ENCODE peak calls at places on chromosomes 11 and 22, in four cellular contexts. F is GM12878, Z is K562, M is HepG2. C is an unnamed sample.

GRCh38 chr11:117936973-117937372 is 7.8 kb upstream of the TMPRSS13 start:
- DNase-seq in M (no peak), F (no peak), Z (no peak), C (no peak)

GRCh38 chr11:66337103-66337899 is 1.1 kb upstream of the RIN1 start:
- DNase-seq in F (no peak), Z (no peak), M (no peak), C (no peak)

GRCh38 chr11:18313985-18314763 is 7.8 kb downstream of the HPS5 start:
- DNase-seq in Z (no peak), F (no peak), M (no peak), C (no peak)

GRCh38 chr22:42500836-42501179 is 18.8 kb downstream of the RRP7A start:
- DNase-seq in M (no peak), F (no peak), Z (no peak), C (no peak)

GRCh38 chr22:25126510-25126909 is 73.1 kb upstream of the CRYBB3 start:
- DNase-seq in F (no peak), M (no peak), Z (no peak), C (no peak)

GRCh38 chr11:92978226-92979111 is 9.0 kb downstream of the MTNR1B start:
- DNase-seq in M (no peak), Z (peak; percentile 24), F (no peak), C (no peak)

GRCh38 chr11:6531267-6531752 is 34.2 kb downstream of the DNHD1 start:
- DNase-seq in Z (peak; percentile 65), M (peak; percentile 31), F (peak; percentile 27), C (peak; percentile 46)

GRCh38 chr11:19447150-19447566 is 206.4 kb upstream of the E2F8 start:
- DNase-seq in F (no peak), M (no peak), Z (no peak), C (no peak)

GRCh38 chr11:119479685-119480275 is 56.8 kb upstream of the THY1 start:
- DNase-seq in F (no peak), M (peak; percentile 74), Z (peak; percentile 72), C (no peak)

GRCh38 chr22:44729391-44730012 is 22.9 kb upstream of the ARHGAP8 start:
- DNase-seq in F (no peak), M (no peak), Z (no peak), C (no peak)

GRCh38 chr11:27910186-27910941 is 197.6 kb downstream of the KIF18A start:
- DNase-seq in M (no peak), F (no peak), Z (no peak), C (no peak)

GRCh38 chr11:66388746-66389386 is 17.3 kb upstream of the SLC29A2 start:
- DNase-seq in Z (peak; percentile 44), F (no peak), M (peak; percentile 78), C (peak; percentile 61)

GRCh38 chr11:34243620-34244493 is 114.0 kb downstream of the ABTB2 start:
- DNase-seq in Z (peak; percentile 39), M (no peak), F (peak; percentile 86), C (no peak)

GRCh38 chr11:124041254-124041653 is at the start of gene OR10G7:
- DNase-seq in Z (no peak), M (no peak), F (no peak), C (no peak)

GRCh38 chr11:87366346-87366745 is 328.6 kb downstream of the TMEM135 start:
- DNase-seq in Z (no peak), M (no peak), F (no peak), C (no peak)

GRCh38 chr22:44109417-44109816 is 71.3 kb upstream of the PARVG start:
- DNase-seq in M (no peak), Z (no peak), F (no peak), C (no peak)

GRCh38 chr11:33934450-33934849 is 42.6 kb upstream of the LMO2 start:
- DNase-seq in Z (no peak), F (no peak), M (no peak), C (no peak)

GRCh38 chr11:19242184-19242932 is 1.6 kb upstream of the E2F8 start:
- DNase-seq in Z (no peak), M (no peak), F (no peak), C (no peak)

GRCh38 chr11:47669856-47670255 is 27.5 kb upstream of the MTCH2 start:
- DNase-seq in F (no peak), Z (no peak), M (no peak), C (no peak)

GRCh38 chr22:35328472-35328885 is 28.8 kb downstream of the TOM1 start:
- DNase-seq in M (peak; percentile 96), Z (no peak), F (no peak), C (no peak)
- TF ChIP-seq TARDBP in M (peak; percentile 97), Z (no peak), F (no peak), C (no peak)

DNA sequence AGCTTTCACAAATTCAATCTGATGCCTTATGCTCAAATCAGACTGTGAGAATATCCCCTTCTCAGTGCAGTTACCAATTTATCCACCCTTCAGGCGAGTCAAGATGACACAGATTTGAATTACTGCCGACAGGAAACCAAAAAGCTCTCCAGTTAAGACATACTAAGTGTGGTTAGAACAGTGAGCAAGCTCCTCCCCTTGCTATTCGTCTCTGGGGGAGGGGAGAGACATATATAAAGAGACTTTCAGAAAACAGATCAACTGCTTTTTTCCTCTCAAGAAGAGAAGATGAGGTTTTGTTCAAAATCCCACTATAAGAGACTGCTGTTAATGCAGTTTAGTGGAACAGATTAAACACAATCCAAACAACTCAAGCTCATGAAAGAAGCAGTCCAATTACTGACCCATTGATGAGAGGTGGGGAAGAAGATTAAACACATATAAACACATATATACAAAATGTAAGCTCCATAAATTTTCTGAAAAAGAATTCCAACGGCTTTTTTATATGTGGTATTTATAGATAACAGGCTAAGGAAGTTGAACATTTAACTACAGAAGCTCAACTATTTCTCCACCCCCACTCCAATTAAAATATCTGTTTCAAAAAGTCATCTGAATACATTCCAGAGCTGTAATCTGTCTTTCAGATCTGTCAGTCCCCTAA is 102.7 kb downstream of the MRTFA start:
- DNase-seq in F (peak; percentile 74), M (no peak), Z (peak; percentile 28), C (peak; percentile 45)
- TF ChIP-seq BHLHE40 in F (no peak), M (no peak), Z (no peak), C (no peak)

GRCh38 chr11:2891901-2892214 is 6.3 kb upstream of the CDKN1C start:
- DNase-seq in M (peak; percentile 30), F (no peak), Z (no peak), C (no peak)

GRCh38 chr11:2891291-2891690 is 5.7 kb upstream of the CDKN1C start:
- DNase-seq in F (no peak), Z (peak; percentile 49), M (no peak), C (no peak)

GRCh38 chr11:2889399-2890273 is 4.1 kb upstream of the CDKN1C start:
- DNase-seq in M (peak; percentile 32), Z (no peak), F (no peak), C (no peak)

GRCh38 chr11:2892215-2893020 is 6.8 kb upstream of the CDKN1C start:
- DNase-seq in F (no peak), Z (peak; percentile 81), M (no peak), C (peak; percentile 81)

DNA sequence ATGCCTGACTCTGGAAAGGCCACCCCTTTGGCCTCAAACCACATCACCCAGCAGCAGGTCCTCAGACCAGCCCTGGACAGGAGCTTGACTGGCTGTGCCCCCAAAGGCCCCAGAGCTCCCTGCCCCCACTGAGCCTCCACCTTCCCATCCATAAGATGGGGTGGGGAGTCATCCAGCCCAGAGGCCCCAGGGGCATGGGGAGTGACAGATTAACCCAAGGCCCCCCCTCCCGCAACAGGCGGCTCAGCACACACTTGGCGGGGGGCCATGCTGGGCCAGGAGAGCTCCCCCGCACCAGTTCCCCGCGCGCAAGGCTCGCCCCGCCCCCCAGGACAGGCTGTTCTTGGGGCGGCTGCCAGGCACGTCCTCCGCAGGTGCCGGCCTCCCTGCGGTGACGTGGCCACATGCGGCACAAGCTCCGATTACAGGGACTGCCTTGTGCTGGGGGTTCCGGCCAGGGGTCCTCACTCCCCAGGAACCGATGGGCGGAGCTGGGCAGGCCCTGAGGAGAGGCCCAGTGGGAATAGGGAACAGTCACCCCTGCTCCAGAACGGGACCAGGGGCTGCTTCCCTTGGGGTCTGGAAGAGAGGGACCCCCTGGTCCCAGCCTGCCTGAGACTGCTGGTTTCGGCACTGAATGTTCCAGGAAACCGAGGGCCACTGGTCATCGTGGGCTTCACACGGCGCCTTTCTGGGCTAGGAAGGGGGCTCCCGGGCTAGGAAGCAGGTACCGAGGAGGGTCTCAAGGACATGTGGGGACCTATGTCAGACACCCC is 5.1 kb upstream of the CDKN1C start:
- DNase-seq in Z (peak; percentile 84), M (no peak), F (no peak), C (no peak)
- TF ChIP-seq TARDBP in Z (no peak), M (no peak), F (no peak), C (no peak)

GRCh38 chr11:77705877-77706579 is 68.4 kb upstream of the CLNS1A start:
- DNase-seq in F (no peak), M (no peak), Z (no peak), C (no peak)

GRCh38 chr11:77705195-77705876 is 67.7 kb upstream of the CLNS1A start:
- DNase-seq in Z (peak; percentile 29), F (no peak), M (peak; percentile 71), C (no peak)

DNA sequence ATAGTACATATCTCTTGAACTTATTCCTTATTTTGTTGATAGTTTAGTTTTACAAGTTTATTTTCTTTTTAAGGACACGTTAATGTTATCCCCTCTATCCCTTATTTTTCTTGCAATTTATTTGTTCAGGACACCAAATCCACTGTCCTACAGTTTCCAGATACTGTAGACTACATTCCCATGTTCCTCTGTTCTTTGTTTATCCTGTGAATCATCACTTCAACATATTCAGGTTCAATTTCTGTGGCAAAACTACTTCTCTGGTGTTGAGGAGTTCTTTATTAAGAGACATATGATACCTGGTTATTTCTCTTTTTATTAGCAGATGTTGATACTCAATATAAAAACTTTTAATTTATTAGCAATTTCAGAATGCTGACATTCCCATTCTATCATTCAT is 72.8 kb upstream of the CLNS1A start:
- DNase-seq in F (no peak), Z (no peak), M (peak; percentile 36), C (no peak)
- TF ChIP-seq BHLHE40 in F (no peak), Z (no peak), M (no peak), C (no peak)

GRCh38 chr22:27394806-27395404 is 406.7 kb downstream of the MN1 start:
- DNase-seq in Z (no peak), F (no peak), M (no peak), C (no peak)
- TF ChIP-seq TARDBP in Z (no peak), F (no peak), M (no peak), C (no peak)

GRCh38 chr22:30876925-30877553 is 91.5 kb downstream of the MORC2 start:
- DNase-seq in M (no peak), F (no peak), Z (no peak), C (no peak)
- TF ChIP-seq BHLHE40 in M (no peak), F (no peak), Z (no peak), C (no peak)

GRCh38 chr11:60629399-60629798 is 70.0 kb upstream of the MS4A8 start:
- DNase-seq in M (no peak), Z (no peak), F (no peak), C (no peak)

GRCh38 chr11:60633645-60634044 is 65.8 kb upstream of the MS4A8 start:
- DNase-seq in M (no peak), F (peak; percentile 63), Z (no peak), C (no peak)

GRCh38 chr11:60631939-60632338 is 67.5 kb upstream of the MS4A8 start:
- DNase-seq in F (peak; percentile 13), Z (no peak), M (no peak), C (no peak)

DNA sequence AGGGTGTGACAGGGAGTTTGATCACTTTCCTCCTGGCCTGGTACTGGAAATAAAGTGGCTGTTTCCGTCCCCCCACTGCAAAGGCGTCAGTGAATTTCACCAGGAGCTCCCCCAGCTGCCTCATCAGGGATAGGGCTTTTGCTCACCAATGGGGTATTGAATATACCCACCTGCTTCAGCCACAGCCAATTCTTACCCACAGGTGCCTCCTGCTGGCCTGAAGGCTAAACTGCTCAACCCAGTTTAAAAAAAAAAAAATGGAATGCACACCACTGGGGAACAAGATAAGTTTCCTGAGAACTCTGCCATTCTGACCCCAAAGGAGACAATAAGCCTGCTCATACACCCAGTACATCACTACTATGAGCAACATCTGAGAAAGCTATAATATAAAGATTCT is 65.3 kb upstream of the MS4A8 start:
- DNase-seq in F (peak; percentile 19), M (no peak), Z (peak; percentile 12), C (peak; percentile 10)
- TF ChIP-seq TARDBP in F (no peak), M (no peak), Z (no peak), C (no peak)